ENCODE peak calls at places on chromosome 21, in nine cellular contexts. I is glutamatergic neuron; F is pons; Q is SHP77; M is DMS79 treated with DMSO at 0.1 percent for 48 hours; A is activated effector memory CD4-positive, alpha-beta T cell treated with anti-CD3 and anti-CD28 coated beads, Interleukin-2, amount 50 U/mL, for 16 hours; J is CMK; G is stimulated activated naive B cell treated with anti-CD40 and anti-IgM and Interleukin-4, amounts not matched to agents 10 μg/mL and 1 μg/mL and 100 μg/mL, for 72 hours; P is OCI-M1. E is an unnamed sample.

GRCh38 chr21:30443226-30443625 is 3.2 kb downstream of the KRTAP15-1 start:
- DNase-seq in I (no peak), F (no peak), Q (no peak), M (no peak), A (no peak), J (no peak), G (no peak), P (no peak), E (no peak)

GRCh38 chr21:37106998-37107397 is 33.9 kb downstream of the TTC3 start:
- DNase-seq in I (no peak), F (no peak), Q (no peak), M (no peak), A (no peak), J (no peak), G (no peak), P (no peak), E (no peak)

GRCh38 chr21:15754640-15755039 is 24.9 kb downstream of the USP25 start:
- DNase-seq in I (no peak), F (no peak), Q (no peak), M (no peak), A (no peak), J (no peak), G (no peak), P (peak), E (no peak)

GRCh38 chr21:15986277-15986676 is 256.5 kb downstream of the USP25 start:
- DNase-seq in I (no peak), F (no peak), Q (no peak), M (no peak), A (no peak), J (no peak), G (no peak), P (peak), E (no peak)

GRCh38 chr21:17650301-17650700 is 37.6 kb upstream of the BTG3 start:
- DNase-seq in I (no peak), F (no peak), Q (no peak), M (no peak), A (no peak), J (no peak), G (no peak), P (no peak), E (no peak)

GRCh38 chr21:34558166-34558565 is 46.2 kb upstream of the KCNE1 start:
- DNase-seq in I (no peak), F (no peak), Q (no peak), M (peak), A (no peak), J (no peak), G (no peak), P (no peak), E (no peak)

GRCh38 chr21:45847870-45848269 is 133.7 kb upstream of the COL6A1 start:
- DNase-seq in I (no peak), F (peak), Q (no peak), M (no peak), A (no peak), J (no peak), G (no peak), P (no peak), E (no peak)

GRCh38 chr21:46092026-46092764 is 5.7 kb upstream of the COL6A2 start:
- DNase-seq in I (no peak), F (no peak), Q (no peak), M (no peak), A (no peak), J (no peak), G (no peak), P (no peak), E (peak)

GRCh38 chr21:44521301-44521927 is 18.6 kb downstream of the KRTAP10-1 start:
- DNase-seq in I (peak), F (no peak), Q (no peak), M (no peak), A (peak), J (no peak), G (no peak), P (no peak), E (peak)

GRCh38 chr21:17003221-17003620 is 509.6 kb upstream of the CXADR start:
- DNase-seq in I (no peak), F (no peak), Q (no peak), M (no peak), A (no peak), J (no peak), G (no peak), P (no peak), E (no peak)

GRCh38 chr21:37799193-37800121 is 116.8 kb downstream of the KCNJ6 start:
- DNase-seq in I (no peak), F (no peak), Q (no peak), M (no peak), A (no peak), J (no peak), G (no peak), P (no peak), E (no peak)

GRCh38 chr21:41580758-41581554 is 73.0 kb upstream of the TMPRSS2 start:
- DNase-seq in I (no peak), F (no peak), Q (no peak), M (no peak), A (peak), J (no peak), G (no peak), P (no peak), E (no peak)

GRCh38 chr21:40671721-40672120 is 175.2 kb downstream of the DSCAM start:
- DNase-seq in I (no peak), F (no peak), Q (no peak), M (no peak), A (no peak), J (no peak), G (no peak), P (no peak), E (no peak)

GRCh38 chr21:22993144-22993543 is 1994.9 kb downstream of the NCAM2 start:
- DNase-seq in I (no peak), F (no peak), Q (no peak), M (no peak), A (no peak), J (no peak), G (no peak), P (no peak), E (no peak)

GRCh38 chr21:27268290-27268689 is 301.4 kb upstream of the ADAMTS5 start:
- DNase-seq in I (no peak), F (no peak), Q (no peak), M (no peak), A (no peak), J (no peak), G (no peak), P (no peak), E (no peak)

GRCh38 chr21:33578959-33579542 is 9.4 kb downstream of the DONSON start:
- DNase-seq in I (no peak), F (no peak), Q (no peak), M (no peak), A (no peak), J (no peak), G (no peak), P (peak), E (no peak)

GRCh38 chr21:29477941-29478340 is 179.2 kb downstream of the BACH1 start:
- DNase-seq in I (no peak), F (no peak), Q (no peak), M (no peak), A (no peak), J (no peak), G (no peak), P (peak), E (no peak)

GRCh38 chr21:41348434-41348833 is 13.4 kb upstream of the MX2 start:
- DNase-seq in I (no peak), F (no peak), Q (no peak), M (no peak), A (no peak), J (no peak), G (no peak), P (no peak), E (no peak)

GRCh38 chr21:16302851-16303282 is 573.1 kb downstream of the USP25 start:
- DNase-seq in I (no peak), F (peak), Q (no peak), M (no peak), A (no peak), J (no peak), G (no peak), P (peak), E (peak)

GRCh38 chr21:19767546-19767945 is 1230.7 kb upstream of the NCAM2 start:
- DNase-seq in I (no peak), F (no peak), Q (no peak), M (no peak), A (no peak), J (no peak), G (no peak), P (no peak), E (no peak)

GRCh38 chr21:34885125-34885524 is 164.0 kb downstream of the RUNX1 start:
- DNase-seq in I (no peak), F (no peak), Q (no peak), M (peak), A (no peak), J (no peak), G (no peak), P (peak), E (no peak)

GRCh38 chr21:45283611-45284455 is 3.9 kb downstream of the POFUT2 start:
- DNase-seq in I (no peak), F (no peak), Q (no peak), M (no peak), A (peak), J (no peak), G (no peak), P (no peak), E (no peak)

GRCh38 chr21:22806278-22806677 is 1808.1 kb downstream of the NCAM2 start:
- DNase-seq in I (no peak), F (no peak), Q (no peak), M (no peak), A (no peak), J (no peak), G (no peak), P (no peak), E (no peak)

GRCh38 chr21:14842641-14843040 is 222.2 kb downstream of the NRIP1 start:
- DNase-seq in I (no peak), F (no peak), Q (no peak), M (no peak), A (no peak), J (no peak), G (no peak), P (no peak), E (no peak)

GRCh38 chr21:14215971-14216621 is at the start of gene RBM11:
- DNase-seq in I (peak), F (peak), Q (no peak), M (peak), A (peak), J (peak), G (peak), P (peak), E (peak)

GRCh38 chr21:45993210-45994085 is 11.9 kb downstream of the COL6A1 start:
- DNase-seq in I (peak), F (no peak), Q (no peak), M (no peak), A (peak), J (no peak), G (no peak), P (no peak), E (peak)

GRCh38 chr21:44402323-44403105 is 49.1 kb downstream of the TRPM2 start:
- DNase-seq in I (no peak), F (no peak), Q (no peak), M (no peak), A (no peak), J (no peak), G (no peak), P (no peak), E (no peak)

GRCh38 chr21:29323189-29323588 is 24.5 kb downstream of the BACH1 start:
- DNase-seq in I (no peak), F (no peak), Q (no peak), M (no peak), A (no peak), J (no peak), G (no peak), P (no peak), E (no peak)

GRCh38 chr21:42614811-42615342 is 38.5 kb upstream of the PDE9A start:
- DNase-seq in I (no peak), F (no peak), Q (no peak), M (no peak), A (peak), J (no peak), G (peak), P (peak), E (no peak)

GRCh38 chr21:35646606-35647005 is 413.7 kb downstream of the SETD4 start:
- DNase-seq in I (no peak), F (no peak), Q (no peak), M (no peak), A (no peak), J (no peak), G (no peak), P (no peak), E (no peak)

GRCh38 chr21:45449658-45450502 is 44.9 kb downstream of the COL18A1 start:
- DNase-seq in I (peak), F (no peak), Q (no peak), M (no peak), A (no peak), J (no peak), G (no peak), P (no peak), E (peak)

GRCh38 chr21:38679531-38679930 is 126.2 kb upstream of the ETS2 start:
- DNase-seq in I (no peak), F (no peak), Q (no peak), M (no peak), A (no peak), J (peak), G (no peak), P (peak), E (no peak)

GRCh38 chr21:36783612-36784383 is 84.9 kb downstream of the SIM2 start:
- DNase-seq in I (no peak), F (no peak), Q (no peak), M (peak), A (no peak), J (no peak), G (no peak), P (no peak), E (no peak)

GRCh38 chr21:36966846-36967657 is 583 bp upstream of the HLCS start:
- DNase-seq in I (no peak), F (peak), Q (no peak), M (peak), A (no peak), J (peak), G (no peak), P (peak), E (no peak)

GRCh38 chr21:23162213-23162946 is 2164.2 kb downstream of the NCAM2 start:
- DNase-seq in I (no peak), F (no peak), Q (peak), M (no peak), A (no peak), J (no peak), G (no peak), P (peak), E (no peak)

GRCh38 chr21:16794944-16795343 is 717.9 kb upstream of the CXADR start:
- DNase-seq in I (no peak), F (no peak), Q (no peak), M (no peak), A (no peak), J (no peak), G (no peak), P (no peak), E (peak)

GRCh38 chr21:45601551-45601950 is 42.0 kb upstream of the PCBP3 start:
- DNase-seq in I (no peak), F (no peak), Q (no peak), M (no peak), A (peak), J (no peak), G (no peak), P (no peak), E (no peak)

GRCh38 chr21:45992311-45993209 is 11.0 kb downstream of the COL6A1 start:
- DNase-seq in I (peak), F (no peak), Q (no peak), M (no peak), A (peak), J (no peak), G (no peak), P (no peak), E (peak)

E was measured in psoas muscle.